ENCODE peak calls at places on chromosomes 1 and 21, in four cellular contexts. J is naive thymus-derived CD4-positive, alpha-beta T cell; T is CD4-positive, alpha-beta T cell; V is aorta. A is an unnamed sample. For H3K9me3, the result is how much of the 10 kb centered on the place peaks cover.

GRCh38 chr1:78911956-78912880 is 94.3 kb downstream of the ADGRL4 start:
- DNase-seq in J (no peak), T (no peak), V (no peak), A (no peak)

GRCh38 chr1:201602413-201603265 is 63.7 kb downstream of the NAV1 start:
- DNase-seq in J (no peak), T (no peak), V (no peak), A (no peak)

GRCh38 chr1:82485591-82486369 is 685.0 kb downstream of the ADGRL2 start:
- DNase-seq in J (no peak), T (no peak), V (no peak), A (no peak)

GRCh38 chr1:157442065-157442464 is 110.2 kb downstream of the FCRL5 start:
- DNase-seq in J (no peak), T (no peak), V (no peak), A (no peak)

GRCh38 chr1:155125946-155126493 is 1.7 kb upstream of the EFNA1 start:
- DNase-seq in J (no peak), T (no peak), V (peak), A (no peak)

GRCh38 chr1:22807340-22807739 is 96.7 kb downstream of the EPHB2 start:
- DNase-seq in J (no peak), T (no peak), V (no peak), A (no peak)

GRCh38 chr1:18322353-18323032 is 158.2 kb upstream of the KLHDC7A start:
- DNase-seq in J (no peak), T (no peak), V (peak), A (no peak)

GRCh38 chr1:84253891-84254290 is 47.6 kb upstream of the SAMD13 start:
- DNase-seq in J (no peak), T (no peak), V (peak), A (no peak)

GRCh38 chr1:92784051-92784638 is 763 bp downstream of the EVI5 start:
- DNase-seq in J (peak), T (peak), V (no peak), A (no peak)

GRCh38 chr1:43603004-43603403 is 46.9 kb upstream of the KDM4A start:
- DNase-seq in J (no peak), T (no peak), V (no peak), A (no peak)

GRCh38 chr1:205458777-205459566 is 3.1 kb upstream of the BLACAT1 start:
- DNase-seq in J (peak), T (peak), V (no peak), A (no peak)

DNA sequence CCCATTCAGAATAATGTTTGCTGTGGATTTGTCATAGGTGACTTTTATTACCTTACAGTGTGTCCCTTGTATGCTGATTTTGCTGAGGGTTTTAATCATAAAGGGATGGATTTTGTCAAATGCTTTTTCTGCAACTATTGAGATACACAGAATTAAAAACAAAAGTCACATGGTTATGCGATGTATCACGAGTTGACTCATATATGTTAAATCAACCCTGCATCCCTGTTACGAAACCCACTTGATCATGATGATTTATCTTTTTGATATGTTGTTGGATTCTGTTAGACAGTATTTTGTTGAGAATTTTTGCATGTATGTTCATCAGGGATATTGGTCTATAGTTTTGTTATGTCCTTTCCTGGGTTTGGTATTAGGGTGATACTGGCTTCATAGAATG is 10.7 kb upstream of the OR2T34 start:
- DNase-seq in J (no peak), T (no peak), V (no peak), A (no peak)
- H3K9me3 ChIP-seq in J (under half), T (under half), V (under half), A (under half)

GRCh38 chr1:73639494-73639893 is 558.5 kb downstream of the LRRIQ3 start:
- DNase-seq in J (no peak), T (no peak), V (no peak), A (no peak)

GRCh38 chr1:73635021-73635420 is 563.0 kb downstream of the LRRIQ3 start:
- DNase-seq in J (no peak), T (no peak), V (no peak), A (no peak)

GRCh38 chr1:73637275-73637674 is 560.7 kb downstream of the LRRIQ3 start:
- DNase-seq in J (no peak), T (no peak), V (no peak), A (no peak)
- H3K9me3 ChIP-seq in J (under half), T (under half), V (under half), A (under half)

GRCh38 chr1:109020693-109021092 is 21.2 kb downstream of the WDR47 start:
- DNase-seq in J (no peak), T (no peak), V (no peak), A (no peak)
- H3K9me3 ChIP-seq in J (under half), T (under half), V (under half), A (under half)

GRCh38 chr21:21668198-21668597 is 670.0 kb downstream of the NCAM2 start:
- DNase-seq in J (no peak), T (no peak), V (no peak), A (no peak)
- H3K9me3 ChIP-seq in J (under half), T (under half), V (under half), A (under half)

DNA sequence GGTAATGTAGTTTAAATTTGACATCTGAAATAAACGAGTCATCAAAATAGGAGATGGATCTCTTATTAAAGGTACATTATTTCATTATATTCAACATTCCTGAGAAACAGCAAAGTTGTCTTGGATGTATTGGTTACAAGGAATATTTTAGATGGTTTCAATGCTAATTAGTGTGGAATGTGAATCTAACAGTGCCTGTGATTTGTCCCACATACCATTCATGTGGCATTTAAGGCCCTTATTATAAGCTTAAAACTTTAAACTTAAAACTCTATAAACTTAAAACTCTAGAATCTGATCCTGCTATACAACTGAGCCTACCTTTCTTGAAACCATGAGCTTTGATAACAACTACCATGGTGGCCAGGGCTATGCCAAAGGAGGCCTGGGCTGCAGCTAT is at the start of gene KRTAP22-1:
- DNase-seq in J (no peak), T (no peak), V (no peak), A (no peak)
- H3K9me3 ChIP-seq in J (under half), T (under half), V (under half), A (under half)

GRCh38 chr1:2824999-2825398 is 23.5 kb upstream of the TTC34 start:
- DNase-seq in J (no peak), T (no peak), V (no peak), A (no peak)

GRCh38 chr1:2825487-2826189 is 24.1 kb upstream of the TTC34 start:
- DNase-seq in J (no peak), T (no peak), V (no peak), A (no peak)

GRCh38 chr1:2828586-2829250 is 27.2 kb upstream of the TTC34 start:
- DNase-seq in J (no peak), T (no peak), V (no peak), A (no peak)

GRCh38 chr1:2826316-2826715 is 24.8 kb upstream of the TTC34 start:
- DNase-seq in J (no peak), T (no peak), V (no peak), A (no peak)

DNA sequence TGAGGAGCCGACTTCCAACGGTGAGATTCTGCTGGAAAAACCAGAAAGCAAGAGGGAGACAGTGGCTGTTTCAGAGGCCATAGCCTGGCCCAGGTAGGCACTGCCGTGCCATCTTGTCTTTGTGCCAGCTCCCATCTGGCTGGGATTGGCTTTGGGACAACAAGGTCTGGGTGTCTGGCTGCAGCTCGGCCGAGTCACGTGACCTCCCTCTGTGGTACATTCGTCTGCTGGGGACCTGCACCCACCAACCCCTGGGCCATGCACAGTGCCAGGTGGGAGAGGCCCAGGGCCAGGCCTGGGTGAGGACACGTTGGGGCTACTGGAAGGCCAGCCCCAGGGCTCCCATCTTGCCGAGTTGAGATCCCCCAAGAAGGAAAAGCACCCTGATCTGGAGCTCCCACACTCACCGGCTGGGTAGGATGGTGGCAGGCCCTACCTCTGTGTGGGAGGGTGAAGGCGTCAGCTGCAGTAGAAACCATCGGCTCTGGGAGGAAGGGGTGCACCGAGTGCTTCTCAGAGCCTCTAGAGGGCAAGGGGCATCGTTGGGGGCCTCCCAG is 25.3 kb upstream of the TTC34 start:
- DNase-seq in J (no peak), T (no peak), V (no peak), A (no peak)
- H3K9me3 ChIP-seq in J (under half), T (under half), V (under half), A (under half)

DNA sequence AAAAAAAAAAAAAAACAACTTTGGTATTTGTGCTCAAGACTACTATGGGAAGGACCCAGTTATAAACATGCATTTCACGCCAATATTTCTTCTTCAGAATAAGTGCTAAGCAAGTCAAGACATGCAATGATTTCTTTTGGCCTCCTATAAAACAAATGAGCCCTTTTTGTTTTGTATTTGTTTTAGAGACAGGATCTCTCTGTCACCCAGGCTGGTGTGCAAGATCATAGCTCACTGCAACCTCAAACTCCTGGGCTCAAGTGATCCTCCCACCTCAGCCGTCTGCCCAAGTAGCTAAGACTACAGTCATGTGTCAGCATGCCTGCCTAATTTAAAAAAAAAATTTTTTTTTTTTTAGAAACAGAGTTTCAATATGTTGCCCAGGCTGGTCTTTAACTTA is 348.7 kb downstream of the PCP4 start:
- DNase-seq in J (no peak), T (no peak), V (no peak), A (no peak)
- H3K9me3 ChIP-seq in J (under half), T (under half), V (under half), A (under half)

GRCh38 chr1:2881556-2881955 is 80.1 kb upstream of the TTC34 start:
- DNase-seq in J (no peak), T (no peak), V (no peak), A (no peak)
- H3K9me3 ChIP-seq in J (under half), T (under half), V (under half), A (under half)

GRCh38 chr21:25371831-25372434 is 235.3 kb downstream of the MRPL39 start:
- DNase-seq in J (no peak), T (no peak), V (no peak), A (no peak)
- H3K9me3 ChIP-seq in J (under half), T (under half), V (under half), A (under half)